ENCODE peak calls at places on chromosomes 1 and 21, in seven cellular contexts. G is heart left ventricle, J is cardiac muscle cell, R is tibial artery, U is heart right ventricle, H is MM.1S, S is endodermal cell. Y is an unnamed sample.

GRCh38 chr1:28966617-28967016 is 52.2 kb downstream of the EPB41 start:
- DNase-seq in H (no peak), J (no peak), S (no peak), G (no peak), U (no peak), R (no peak), Y (no peak)

GRCh38 chr1:94384485-94385353 is 33.5 kb upstream of the ABCD3 start:
- DNase-seq in U (no peak), J (peak), G (no peak), H (no peak), R (no peak), S (no peak), Y (peak)

GRCh38 chr1:166145496-166145895 is 21.3 kb downstream of the FAM78B start:
- DNase-seq in U (no peak), S (no peak), H (no peak), G (no peak), J (no peak), R (no peak), Y (no peak)

GRCh38 chr21:43299441-43300277 is 127.3 kb downstream of the SIK1 start:
- DNase-seq in J (no peak), R (no peak), U (no peak), S (no peak), G (peak), H (no peak), Y (no peak)

GRCh38 chr1:61588736-61589381 is 136.1 kb downstream of the TM2D1 start:
- DNase-seq in H (peak), U (peak), J (peak), R (no peak), S (peak), G (peak), Y (peak)

GRCh38 chr1:153058154-153058553 is 842 bp upstream of the SPRR2A start:
- DNase-seq in S (no peak), U (no peak), G (no peak), R (no peak), H (no peak), J (no peak), Y (no peak)

GRCh38 chr21:45834026-45834715 is 147.4 kb upstream of the COL6A1 start:
- DNase-seq in G (no peak), J (no peak), U (no peak), S (no peak), H (no peak), R (no peak), Y (no peak)

GRCh38 chr1:208040714-208041393 is 129.9 kb upstream of the CD34 start:
- DNase-seq in U (no peak), J (no peak), R (no peak), G (no peak), S (peak), H (no peak), Y (no peak)

GRCh38 chr1:6591222-6591621 is 11.4 kb downstream of the ZBTB48 start:
- DNase-seq in G (no peak), H (no peak), S (no peak), J (no peak), U (no peak), R (peak), Y (no peak)

GRCh38 chr1:207321790-207322530 is 482 bp downstream of the CD55 start:
- DNase-seq in U (no peak), J (peak), S (no peak), G (no peak), H (peak), R (no peak), Y (no peak)

GRCh38 chr1:161440312-161440894 is 64.9 kb upstream of the FCGR2A start:
- DNase-seq in H (peak), J (peak), S (peak), G (peak), U (peak), R (no peak), Y (peak)

GRCh38 chr1:237863234-237863633 is 27.5 kb downstream of the ZP4 start:
- DNase-seq in J (no peak), H (no peak), G (no peak), S (peak), U (no peak), R (no peak), Y (no peak)

GRCh38 chr1:154955718-154956513 is at the start of gene PBXIP1:
- DNase-seq in S (peak), H (peak), U (peak), J (peak), G (peak), R (peak), Y (peak)

GRCh38 chr1:93669369-93669768 is 12.3 kb downstream of the BCAR3 start:
- DNase-seq in U (no peak), R (no peak), G (no peak), J (peak), S (no peak), H (no peak), Y (no peak)

GRCh38 chr1:147389532-147390184 is 147.2 kb downstream of the CHD1L start:
- DNase-seq in U (no peak), H (peak), J (peak), S (peak), G (no peak), R (no peak), Y (no peak)

GRCh38 chr1:158208717-158209116 is 28.0 kb downstream of the CD1D start:
- DNase-seq in G (no peak), S (no peak), R (no peak), H (no peak), J (no peak), U (no peak), Y (no peak)

GRCh38 chr1:111221633-111222286 is 5.8 kb upstream of the CHI3L2 start:
- DNase-seq in U (no peak), H (peak), S (no peak), G (no peak), J (peak), R (no peak), Y (no peak)

GRCh38 chr1:18773753-18774152 is 85.7 kb downstream of the TAS1R2 start:
- DNase-seq in J (no peak), R (no peak), G (no peak), H (no peak), S (no peak), U (no peak), Y (no peak)

GRCh38 chr1:12255918-12256317 is 26.1 kb downstream of the VPS13D start:
- DNase-seq in S (no peak), U (no peak), G (no peak), J (peak), R (no peak), H (no peak), Y (no peak)

GRCh38 chr1:225519166-225519863 is 91.5 kb upstream of the LBR start:
- DNase-seq in H (no peak), S (peak), R (no peak), U (no peak), J (peak), G (peak), Y (no peak)

GRCh38 chr1:74395492-74395891 is 116.9 kb downstream of the LRRC53 start:
- DNase-seq in U (no peak), R (no peak), J (peak), G (peak), H (no peak), S (no peak), Y (no peak)

GRCh38 chr1:107574044-107574443 is 390.9 kb downstream of the VAV3 start:
- DNase-seq in R (no peak), J (no peak), U (no peak), G (no peak), H (no peak), S (no peak), Y (no peak)

GRCh38 chr21:36989699-36990507 is 16.6 kb upstream of the RIPPLY3 start:
- DNase-seq in H (peak), S (peak), J (peak), G (peak), R (peak), U (peak), Y (peak)

GRCh38 chr1:117290855-117291254 is 76.4 kb upstream of the MAN1A2 start:
- DNase-seq in H (no peak), J (peak), S (no peak), R (no peak), G (no peak), U (no peak), Y (no peak)

GRCh38 chr1:210159206-210159605 is 73.4 kb upstream of the SERTAD4 start:
- DNase-seq in U (no peak), R (no peak), G (no peak), H (no peak), S (no peak), J (no peak), Y (no peak)

GRCh38 chr21:44880762-44881585 is 7.5 kb upstream of the PTTG1IP start:
- DNase-seq in S (no peak), J (peak), H (no peak), R (no peak), G (peak), U (no peak), Y (no peak)

GRCh38 chr1:150152772-150153461 is 3.2 kb downstream of the PLEKHO1 start:
- DNase-seq in H (no peak), G (peak), J (peak), R (no peak), S (no peak), U (no peak), Y (no peak)

GRCh38 chr1:117289316-117289715 is 77.9 kb upstream of the MAN1A2 start:
- DNase-seq in R (no peak), H (no peak), G (no peak), J (no peak), U (no peak), S (no peak), Y (no peak)

GRCh38 chr1:160117709-160118183 is 2.2 kb downstream of the ATP1A2 start:
- DNase-seq in S (peak), R (peak), G (peak), U (peak), H (no peak), J (peak), Y (peak)

GRCh38 chr1:178232108-178232507 is 138.2 kb downstream of the RASAL2 start:
- DNase-seq in J (no peak), S (no peak), H (no peak), U (no peak), G (no peak), R (no peak), Y (no peak)

GRCh38 chr1:227574926-227575325 is 11.6 kb downstream of the ZNF678 start:
- DNase-seq in G (no peak), U (no peak), R (no peak), S (no peak), J (no peak), H (no peak), Y (no peak)

GRCh38 chr1:119968068-119968492 is 71.8 kb upstream of the ADAM30 start:
- DNase-seq in U (peak), H (peak), G (peak), R (peak), S (peak), J (peak), Y (peak)

GRCh38 chr1:168213349-168213748 is 12.5 kb upstream of the SFT2D2 start:
- DNase-seq in J (no peak), R (no peak), U (no peak), S (no peak), H (no peak), G (no peak), Y (no peak)

GRCh38 chr1:161019767-161020572 is 982 bp downstream of the F11R start:
- DNase-seq in H (peak), R (no peak), S (peak), J (peak), U (peak), G (no peak), Y (no peak)

GRCh38 chr21:25421327-25422028 is 185.8 kb downstream of the MRPL39 start:
- DNase-seq in G (no peak), U (peak), R (no peak), S (peak), J (peak), H (peak), Y (no peak)

GRCh38 chr1:94296018-94296417 is 58.6 kb upstream of the ARHGAP29 start:
- DNase-seq in G (peak), U (peak), H (no peak), J (peak), S (no peak), R (no peak), Y (no peak)

GRCh38 chr1:164683235-164683634 is 124.3 kb downstream of the PBX1 start:
- DNase-seq in R (no peak), H (no peak), J (no peak), G (no peak), U (no peak), S (no peak), Y (no peak)

GRCh38 chr1:45448357-45448756 is 42.6 kb downstream of the TESK2 start:
- DNase-seq in G (no peak), S (no peak), R (no peak), U (no peak), J (no peak), H (no peak), Y (no peak)

GRCh38 chr1:100134872-100135271 is 1.9 kb downstream of the TRMT13 start:
- DNase-seq in H (no peak), U (no peak), J (peak), G (no peak), R (no peak), S (no peak), Y (no peak)
- H3K4me3 ChIP-seq in H (no peak), U (no peak), J (no peak), G (no peak), R (no peak), S (no peak), Y (no peak)

DNA sequence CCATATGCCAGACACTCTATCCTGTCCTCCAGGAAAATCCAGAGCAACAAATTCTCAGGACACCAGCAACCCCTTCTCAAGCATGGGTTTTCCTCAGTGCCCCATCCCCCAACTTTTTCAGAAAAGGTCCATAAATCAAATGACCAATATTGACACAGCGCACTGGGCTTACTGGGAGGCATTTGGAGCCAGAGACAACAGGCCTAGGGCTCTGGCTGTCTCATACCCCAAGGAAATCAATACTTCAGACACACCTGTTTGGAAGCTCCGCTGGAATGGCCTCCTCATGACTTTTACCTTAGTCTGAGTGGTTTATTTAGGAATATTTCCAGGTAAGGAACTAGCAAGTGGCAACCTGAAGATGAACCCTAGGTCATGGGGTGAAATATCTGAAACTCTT is 66.9 kb upstream of the TNR start:
- DNase-seq in R (no peak), U (no peak), H (no peak), J (no peak), G (no peak), S (no peak), Y (no peak)
- H3K27ac ChIP-seq in R (no peak), U (no peak), H (no peak), J (no peak), G (no peak), S (no peak), Y (no peak)

GRCh38 chr1:220219136-220219442 is 53.2 kb downstream of the RAB3GAP2 start:
- DNase-seq in H (no peak), S (no peak), R (no peak), J (no peak), G (no peak), U (no peak), Y (no peak)

GRCh38 chr1:220219865-220220698 is 52.2 kb downstream of the RAB3GAP2 start:
- DNase-seq in U (no peak), R (no peak), G (no peak), J (no peak), H (no peak), S (no peak), Y (no peak)

GRCh38 chr1:220221269-220221668 is 51.0 kb downstream of the RAB3GAP2 start:
- DNase-seq in S (no peak), R (no peak), H (no peak), U (no peak), J (no peak), G (no peak), Y (no peak)

GRCh38 chr1:220213381-220213983 is 58.8 kb downstream of the RAB3GAP2 start:
- DNase-seq in H (no peak), G (no peak), S (no peak), J (no peak), U (no peak), R (no peak), Y (no peak)

DNA sequence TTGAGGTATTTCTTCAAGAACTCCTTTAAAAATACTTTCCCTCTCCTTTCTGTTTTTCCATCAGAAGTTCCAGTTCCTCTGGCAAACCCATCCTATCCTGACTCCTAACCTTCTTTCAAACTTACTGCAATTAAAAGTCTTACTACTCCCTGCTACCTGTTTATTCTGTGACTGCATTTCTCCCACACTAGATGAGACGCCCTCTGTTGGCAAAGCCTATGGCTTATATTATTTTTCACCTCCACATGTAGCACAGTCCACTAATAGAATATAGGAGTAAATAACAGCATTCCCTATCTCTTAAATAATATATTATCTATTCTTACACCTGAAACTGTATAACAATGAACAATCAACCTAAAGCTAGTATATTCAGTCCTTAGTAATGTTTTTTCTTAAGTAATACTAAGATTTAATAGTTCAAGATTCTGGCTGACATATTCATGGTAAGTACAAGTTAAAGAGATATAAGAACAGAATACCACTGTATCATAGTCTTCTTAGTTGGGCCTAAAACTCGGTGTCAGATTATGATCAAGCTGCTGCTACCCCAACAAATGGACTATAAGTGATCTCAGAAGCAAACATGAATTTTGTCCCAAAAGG is 54.8 kb downstream of the RAB3GAP2 start:
- DNase-seq in R (no peak), J (peak), S (peak), H (peak), G (no peak), U (no peak), Y (no peak)
- TF ChIP-seq CTCF in R (peak), J (peak), S (peak), H (peak), G (peak), U (peak), Y (no peak)

GRCh38 chr1:66752000-66752592 is at the start of gene DYNLT5:
- DNase-seq in H (no peak), S (peak), J (peak), R (peak), G (peak), U (peak), Y (peak)
- H3K4me3 ChIP-seq in H (peak), S (peak), J (peak), R (peak), G (peak), U (peak), Y (no peak)

GRCh38 chr1:23530089-23530749 is 814 bp downstream of the E2F2 start:
- DNase-seq in U (no peak), S (no peak), J (no peak), H (peak), G (no peak), R (no peak), Y (no peak)

GRCh38 chr1:23531695-23532094 is 662 bp upstream of the E2F2 start:
- DNase-seq in G (no peak), S (no peak), J (no peak), R (no peak), H (no peak), U (no peak), Y (no peak)

GRCh38 chr1:23530750-23531651 is at the start of gene E2F2:
- DNase-seq in S (peak), R (peak), U (peak), J (peak), G (peak), H (peak), Y (peak)

GRCh38 chr1:23537296-23537993 is 6.4 kb upstream of the E2F2 start:
- DNase-seq in S (no peak), G (no peak), J (peak), H (no peak), U (no peak), R (no peak), Y (no peak)

GRCh38 chr1:23533288-23534130 is 2.5 kb upstream of the E2F2 start:
- DNase-seq in G (no peak), R (no peak), U (no peak), S (no peak), J (no peak), H (peak), Y (no peak)
- H3K27ac ChIP-seq in G (peak), R (no peak), U (no peak), S (no peak), J (no peak), H (peak), Y (peak)

DNA sequence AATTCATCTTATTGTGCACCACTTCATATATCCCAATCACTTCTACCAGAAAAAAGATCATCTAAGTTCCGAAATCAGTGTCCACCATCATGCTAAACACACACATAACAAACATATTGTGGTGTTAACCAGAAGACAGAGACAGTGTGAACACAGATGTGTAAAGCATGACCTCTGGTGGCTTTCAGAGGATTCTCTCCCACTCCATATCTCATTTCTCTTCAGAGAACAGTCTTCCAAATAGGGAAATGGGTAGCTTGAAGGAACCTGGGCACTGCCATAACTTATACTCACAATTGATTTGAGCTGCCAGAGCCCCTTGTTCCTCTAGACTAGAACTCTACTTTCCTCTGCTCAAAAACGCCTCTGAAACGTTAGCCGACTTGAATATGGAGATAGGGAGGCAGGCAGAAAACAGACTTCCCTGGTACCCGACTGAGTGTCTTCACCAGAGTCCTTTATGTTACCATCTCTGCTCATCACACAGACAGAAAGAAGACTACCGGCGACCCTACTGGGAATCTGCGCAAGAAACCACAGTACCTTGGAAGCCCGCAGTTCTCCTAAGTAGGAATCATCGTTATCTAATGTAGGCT is 1.8 kb upstream of the ELAPOR1 start:
- DNase-seq in G (no peak), R (no peak), U (no peak), S (no peak), H (peak), J (peak), Y (no peak)
- TF ChIP-seq CTCF in G (peak), R (no peak), U (peak), S (no peak), H (peak), J (peak), Y (no peak)

GRCh38 chr1:52848423-52848822 is 5.9 kb downstream of the ZYG11A start:
- DNase-seq in R (no peak), J (no peak), S (no peak), G (no peak), U (no peak), H (no peak), Y (no peak)
- H3K4me3 ChIP-seq in R (no peak), J (no peak), S (no peak), G (no peak), U (no peak), H (no peak), Y (no peak)

GRCh38 chr1:1609822-1610485 is 5.3 kb upstream of the MIB2 start:
- DNase-seq in S (peak), G (no peak), R (no peak), U (no peak), J (no peak), H (peak), Y (no peak)
- H3K27ac ChIP-seq in S (no peak), G (no peak), R (no peak), U (no peak), J (no peak), H (peak), Y (no peak)